ENCODE peak calls at places on chromosomes 2 and 18, in four cellular contexts. Q is uterus, J is AG09319, W is mucosa of descending colon. O is an unnamed sample.

GRCh38 chr2:27705851-27706622 is 42.3 kb downstream of the SLC4A1AP start:
- DNase-seq in J (peak), Q (peak), W (no peak), O (peak)

GRCh38 chr2:233152541-233152940 is 92.4 kb downstream of the INPP5D start:
- DNase-seq in J (peak), W (no peak), Q (no peak), O (peak)

GRCh38 chr2:222805591-222806304 is 55.1 kb upstream of the ACSL3 start:
- DNase-seq in W (no peak), Q (no peak), J (no peak), O (no peak)

GRCh38 chr18:55833543-55833942 is 245.6 kb upstream of the TCF4 start:
- DNase-seq in J (peak), W (no peak), Q (no peak), O (no peak)

GRCh38 chr18:53946561-53946960 is 277.9 kb downstream of the MBD2 start:
- DNase-seq in J (no peak), Q (no peak), W (no peak), O (no peak)

GRCh38 chr18:13219576-13219975 is 1.0 kb downstream of the LDLRAD4 start:
- DNase-seq in J (no peak), Q (no peak), W (no peak), O (no peak)

GRCh38 chr2:40665493-40666232 is 213.8 kb upstream of the SLC8A1 start:
- DNase-seq in W (no peak), Q (no peak), J (no peak), O (no peak)

GRCh38 chr2:217256261-217256660 is 396.4 kb upstream of the TNP1 start:
- DNase-seq in J (peak), Q (no peak), W (no peak), O (no peak)

GRCh38 chr2:223976635-223977226 is 19.5 kb downstream of the MRPL44 start:
- DNase-seq in W (no peak), Q (no peak), J (no peak), O (no peak)

GRCh38 chr2:44055229-44055628 is 59.4 kb upstream of the LRPPRC start:
- DNase-seq in Q (no peak), J (no peak), W (no peak), O (no peak)

GRCh38 chr2:215571693-215572092 is 135.8 kb upstream of the FN1 start:
- DNase-seq in W (no peak), J (no peak), Q (no peak), O (no peak)

GRCh38 chr2:20381457-20381856 is 30.8 kb upstream of the PUM2 start:
- DNase-seq in J (no peak), W (no peak), Q (no peak), O (no peak)

GRCh38 chr2:48728827-48729226 is 26.7 kb downstream of the LHCGR start:
- DNase-seq in Q (no peak), W (no peak), J (no peak), O (no peak)

GRCh38 chr2:231057590-231057989 is 923 bp downstream of the PSMD1 start:
- DNase-seq in W (no peak), Q (no peak), J (no peak), O (no peak)

GRCh38 chr18:77131652-77132368 is 773 bp downstream of the MBP start:
- DNase-seq in W (peak), J (no peak), Q (peak), O (peak)

DNA sequence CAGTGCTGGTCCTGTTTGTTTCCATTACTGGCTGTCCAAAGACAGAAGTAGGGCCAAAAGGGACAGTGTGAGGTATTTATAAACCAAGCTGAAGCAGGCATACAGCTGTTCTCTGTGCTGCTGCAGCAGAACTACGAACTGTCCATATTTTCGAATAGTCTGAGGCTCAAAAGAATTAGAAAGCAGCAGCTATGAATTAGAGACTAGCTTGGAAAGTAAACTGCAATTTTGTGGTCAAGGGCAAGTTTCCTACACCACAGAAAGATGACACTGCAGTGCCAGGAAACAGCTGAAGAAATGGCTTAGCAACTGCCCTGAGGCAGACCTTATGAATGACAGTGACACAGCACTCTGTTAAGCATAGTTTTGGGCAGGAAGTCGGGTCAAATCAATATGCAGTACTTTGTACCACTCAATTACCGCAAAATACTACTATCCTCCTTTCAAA is 125.3 kb downstream of the TMEM131 start:
- DNase-seq in Q (no peak), J (peak), W (no peak), O (no peak)
- TF ChIP-seq CTCF in Q (no peak), J (no peak), W (no peak), O (no peak)

GRCh38 chr18:7927119-7927518 is 360.0 kb downstream of the PTPRM start:
- DNase-seq in J (no peak), Q (no peak), W (no peak), O (no peak)

GRCh38 chr18:7924616-7925015 is 357.5 kb downstream of the PTPRM start:
- DNase-seq in Q (no peak), W (no peak), J (no peak), O (no peak)

GRCh38 chr18:7921938-7922587 is 354.9 kb downstream of the PTPRM start:
- DNase-seq in Q (no peak), J (peak), W (no peak), O (no peak)

GRCh38 chr18:7923105-7923504 is 356.0 kb downstream of the PTPRM start:
- DNase-seq in J (no peak), Q (no peak), W (no peak), O (no peak)

GRCh38 chr18:7926526-7926925 is 359.4 kb downstream of the PTPRM start:
- DNase-seq in W (no peak), J (no peak), Q (no peak), O (no peak)
- TF ChIP-seq CTCF in W (no peak), J (no peak), Q (no peak), O (peak)

DNA sequence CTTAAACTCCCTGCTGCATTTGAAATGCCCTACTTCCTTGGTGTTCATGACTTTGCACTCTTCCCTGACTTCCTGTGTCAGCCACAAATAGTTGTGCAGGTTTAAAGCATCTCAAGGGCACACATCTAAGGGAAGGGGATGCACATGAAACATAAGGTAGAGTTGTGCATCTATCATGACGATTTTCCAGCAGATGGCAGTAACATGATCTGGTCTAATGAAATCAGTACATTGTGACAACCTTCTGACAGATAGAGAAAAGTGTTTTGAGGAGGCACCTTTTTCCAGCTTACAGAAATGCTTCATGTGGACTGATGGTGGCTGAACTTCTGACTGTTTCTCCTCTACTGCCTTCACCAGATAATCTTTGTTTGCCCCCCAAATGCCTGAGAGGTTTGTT is 238.9 kb downstream of the XIRP2 start:
- DNase-seq in W (no peak), J (no peak), Q (no peak), O (no peak)
- TF ChIP-seq CTCF in W (no peak), J (peak), Q (no peak), O (peak)

GRCh38 chr18:57446322-57446721 is 11.1 kb downstream of the ONECUT2 start:
- DNase-seq in J (no peak), W (no peak), Q (no peak), O (no peak)
- TF ChIP-seq CTCF in J (peak), W (peak), Q (no peak), O (peak)

DNA sequence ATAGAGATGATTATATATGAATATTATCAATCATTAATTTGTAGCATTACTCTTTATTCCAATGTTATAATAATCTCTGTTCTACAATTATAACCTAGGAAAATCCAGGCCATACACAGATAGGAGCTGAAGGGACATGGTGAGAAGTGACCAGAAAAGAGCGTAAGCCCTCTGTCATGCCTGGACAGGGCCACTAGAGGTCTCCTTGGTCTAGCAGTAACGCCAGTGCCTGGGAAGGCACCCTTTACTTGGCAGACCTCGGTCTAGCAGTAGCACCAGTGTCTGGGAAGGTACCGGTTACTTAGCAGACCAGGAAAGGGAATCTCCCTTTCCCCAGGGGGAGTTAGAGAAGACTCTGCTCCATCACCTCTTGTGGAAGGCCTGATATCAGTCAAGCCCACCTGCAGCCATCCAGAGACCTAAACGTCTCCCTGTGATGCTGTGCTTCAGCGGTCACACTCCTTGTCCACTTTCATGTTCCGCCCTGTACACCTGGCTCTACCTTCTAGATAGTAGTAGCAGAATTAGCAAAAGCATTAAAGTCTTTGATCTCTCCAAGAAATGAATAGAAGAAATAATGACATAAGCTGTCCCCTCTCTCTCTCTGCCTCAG is 447.5 kb upstream of the FSIP2 start:
- DNase-seq in Q (no peak), W (no peak), J (no peak), O (no peak)
- TF ChIP-seq CTCF in Q (peak), W (no peak), J (peak), O (peak)

GRCh38 chr2:72208225-72208624 is 60.6 kb upstream of the CYP26B1 start:
- DNase-seq in Q (no peak), J (no peak), W (no peak), O (no peak)

GRCh38 chr2:72205546-72205863 is 57.8 kb upstream of the CYP26B1 start:
- DNase-seq in J (no peak), W (peak), Q (no peak), O (no peak)

GRCh38 chr2:72207334-72207733 is 59.7 kb upstream of the CYP26B1 start:
- DNase-seq in J (no peak), W (no peak), Q (no peak), O (no peak)

GRCh38 chr2:72204782-72205545 is 57.3 kb upstream of the CYP26B1 start:
- DNase-seq in W (no peak), Q (no peak), J (no peak), O (no peak)

DNA sequence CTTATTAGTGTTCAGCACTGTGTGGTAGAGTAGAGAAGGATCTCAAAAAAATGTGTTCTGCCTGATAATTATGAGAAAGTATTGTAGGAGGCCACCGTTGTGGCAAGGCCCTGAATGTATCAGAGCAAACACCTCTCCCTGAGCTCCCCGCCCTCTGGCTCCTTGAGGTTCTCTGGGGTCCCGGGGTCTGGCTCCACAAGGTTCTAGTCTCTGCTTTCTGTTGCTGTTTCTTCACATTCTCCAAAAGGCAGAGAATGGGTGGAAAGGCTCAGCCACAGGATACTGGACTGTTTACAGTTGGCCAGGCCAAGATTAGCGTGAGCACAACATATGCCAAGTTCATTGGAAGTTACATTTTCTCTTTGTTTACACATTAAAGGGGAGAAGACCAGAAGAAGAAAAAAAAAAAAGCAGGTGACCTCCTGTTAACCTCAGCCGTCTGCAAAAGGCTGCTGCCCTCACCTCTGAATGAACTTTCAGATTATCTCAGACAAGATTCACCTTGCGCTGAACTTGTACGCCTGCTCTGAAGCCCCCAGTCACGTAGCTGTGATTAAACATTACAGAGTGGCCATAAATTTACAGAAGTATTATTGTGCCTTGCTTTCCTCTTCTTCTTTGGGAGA is 56.6 kb upstream of the CYP26B1 start:
- DNase-seq in Q (no peak), J (no peak), W (no peak), O (no peak)
- TF ChIP-seq CTCF in Q (no peak), J (no peak), W (no peak), O (no peak)

DNA sequence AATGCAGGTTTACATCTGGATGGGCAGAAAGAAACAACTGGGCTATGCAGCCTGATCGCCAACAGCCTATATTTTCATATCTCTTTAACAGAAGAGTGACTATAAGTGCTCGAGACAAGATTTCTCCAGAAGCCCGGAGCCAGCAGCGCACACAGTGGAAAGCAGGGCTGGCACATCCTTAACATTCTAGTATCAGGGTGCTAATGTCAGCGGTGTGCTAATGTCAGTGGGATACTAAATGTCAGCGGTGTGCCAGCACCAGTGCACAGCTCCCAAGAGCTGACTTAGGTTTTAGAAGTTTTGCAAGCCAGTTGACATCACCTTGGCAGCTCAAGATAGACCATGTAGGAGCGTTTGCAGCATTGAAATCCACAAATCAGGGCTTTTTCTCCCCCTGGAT is 8.3 kb downstream of the BMP10 start:
- DNase-seq in Q (no peak), W (no peak), J (no peak), O (no peak)
- TF ChIP-seq CTCF in Q (no peak), W (no peak), J (no peak), O (no peak)